ENCODE peak calls at places on chromosomes 5 and 9, in ten cellular contexts. J, L, E, H, T, O, B, P, Z and D are unnamed samples. For H3K9me3, the result is how much of the 10 kb centered on the place peaks cover.

GRCh38 chr9:115234094-115234493 is 116.1 kb upstream of the TNC start:
- DNase-seq in E (no peak), T (no peak), P (no peak), L (no peak), O (no peak), H (peak), J (no peak), Z (no peak), B (peak), D (no peak)

GRCh38 chr5:139861889-139862207 is 66.2 kb downstream of the PSD2 start:
- DNase-seq in L (no peak), O (no peak), T (no peak), H (no peak), B (no peak), Z (no peak), E (no peak), J (no peak), P (no peak), D (no peak)

GRCh38 chr5:133316346-133317343 is 264.8 kb downstream of the HSPA4 start:
- DNase-seq in H (peak), L (no peak), O (peak), Z (no peak), J (no peak), T (no peak), P (peak), E (no peak), B (no peak), D (no peak)

GRCh38 chr5:175347027-175347426 is 97.0 kb downstream of the DRD1 start:
- DNase-seq in T (no peak), P (no peak), E (no peak), L (no peak), Z (no peak), O (no peak), H (peak), B (peak), J (no peak), D (no peak)

GRCh38 chr5:93532370-93532769 is 48.6 kb downstream of the NR2F1-AS1 start:
- DNase-seq in O (no peak), J (peak), E (peak), Z (no peak), P (peak), T (peak), L (no peak), B (peak), H (peak), D (peak)

GRCh38 chr9:125988479-125989050 is 241.4 kb downstream of the PBX3 start:
- DNase-seq in Z (peak), J (peak), L (no peak), T (no peak), O (no peak), E (no peak), B (no peak), P (no peak), H (no peak), D (no peak)

GRCh38 chr9:135950135-135950682 is 11.0 kb downstream of the UBAC1 start:
- DNase-seq in B (no peak), J (no peak), Z (no peak), L (no peak), E (no peak), T (no peak), H (no peak), O (no peak), P (no peak), D (no peak)

GRCh38 chr9:130172161-130172857 is at the start of gene NCS1:
- DNase-seq in P (no peak), T (peak), J (no peak), E (peak), O (no peak), Z (peak), B (peak), L (no peak), H (peak), D (peak)

GRCh38 chr9:109121218-109121796 is 1.6 kb upstream of the TMEM245 start:
- DNase-seq in E (no peak), O (no peak), Z (no peak), L (no peak), T (no peak), P (no peak), B (no peak), H (no peak), J (no peak), D (no peak)

GRCh38 chr9:88075966-88076285 is 62.3 kb downstream of the SPATA31C2 start:
- DNase-seq in P (no peak), J (no peak), B (no peak), E (no peak), L (no peak), H (no peak), O (no peak), T (no peak), Z (no peak), D (no peak)

GRCh38 chr9:120717194-120717593 is 2.9 kb upstream of the MEGF9 start:
- DNase-seq in Z (no peak), O (no peak), L (no peak), T (no peak), J (no peak), P (no peak), B (no peak), E (no peak), H (no peak), D (no peak)

GRCh38 chr5:136081192-136081591 is 51.5 kb upstream of the SMAD5 start:
- DNase-seq in T (no peak), P (no peak), H (no peak), J (no peak), Z (no peak), E (no peak), O (no peak), B (no peak), L (no peak), D (no peak)
- H3K9me3 ChIP-seq in T (under half), P (under half), H (under half), J (under half), Z (under half), E (under half), O (under half), B (under half), L (under half), D (under half)

DNA sequence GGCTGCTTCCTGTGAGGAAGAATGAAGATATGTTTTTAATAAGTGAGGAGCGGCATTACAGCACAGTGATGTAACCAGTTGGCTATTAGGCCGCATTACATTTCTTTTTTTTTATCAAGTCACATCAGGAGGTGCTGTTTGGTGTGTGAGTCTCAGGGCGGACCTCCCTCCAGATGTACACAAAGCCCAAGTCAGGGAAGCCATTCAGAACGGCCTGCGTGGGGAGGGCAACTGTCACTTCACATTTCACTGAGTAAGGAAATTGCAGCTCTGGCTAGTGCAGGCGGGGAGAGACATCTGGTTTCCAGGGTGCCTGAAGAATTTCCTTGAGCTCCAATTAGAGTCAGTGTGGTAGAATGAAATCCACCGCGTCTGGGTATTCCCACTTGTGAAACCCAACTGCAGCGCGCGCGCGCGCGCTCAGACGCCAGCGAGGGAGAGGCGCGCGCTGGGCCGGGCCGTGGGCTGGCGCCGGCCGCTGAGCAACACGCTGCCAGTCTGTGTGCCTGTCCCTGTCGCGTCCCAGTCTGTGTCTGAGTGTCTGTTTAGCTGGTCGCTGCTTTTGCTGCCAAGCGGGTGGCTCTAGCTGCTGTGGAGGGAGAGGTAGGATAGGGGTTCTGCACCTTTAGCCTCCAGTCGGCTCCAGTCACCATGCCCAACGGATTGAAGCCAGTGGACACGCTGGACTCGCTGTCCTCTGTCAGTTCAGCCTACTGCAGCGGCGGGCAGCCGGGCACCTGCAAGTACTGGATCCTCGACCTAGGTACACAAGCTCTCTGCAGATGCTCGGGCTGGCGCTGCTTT is 140.8 kb upstream of the OTULINL start:
- DNase-seq in H (no peak), O (no peak), T (peak), E (no peak), B (peak), L (no peak), P (no peak), J (no peak), Z (no peak), D (peak)
- TF ChIP-seq POLR2A in H (no peak), O (no peak), T (no peak), E (no peak), B (peak), L (no peak), P (no peak), J (peak), Z (no peak), D (no peak)

DNA sequence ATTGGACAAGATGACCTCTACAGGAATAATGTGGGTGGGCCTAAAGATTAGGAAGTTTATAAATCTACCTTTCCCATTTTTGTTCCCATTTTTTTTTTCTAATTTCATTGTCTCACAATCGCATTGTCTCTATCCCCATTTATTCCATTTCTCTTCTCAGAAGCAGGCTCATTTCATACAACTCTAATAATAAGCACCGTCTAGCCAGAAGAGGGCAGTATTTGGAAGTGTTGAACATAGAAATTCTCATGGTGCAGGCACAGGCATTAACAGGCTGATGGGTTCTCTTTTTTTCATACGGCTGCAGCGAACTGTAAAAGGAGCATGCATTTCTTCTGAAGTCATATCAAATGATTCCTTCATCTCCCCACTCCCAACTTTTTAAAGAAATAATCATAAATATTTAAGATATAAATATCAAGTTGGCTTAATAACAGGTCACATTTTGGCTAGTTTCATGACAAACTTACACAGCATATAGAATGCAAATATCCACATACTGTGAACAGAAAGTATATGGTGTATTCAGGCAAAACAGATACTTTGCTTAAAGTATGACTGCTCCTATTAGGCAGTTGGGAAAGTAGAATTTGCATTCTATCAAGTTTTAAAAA is 63.6 kb downstream of the ZNF474 start:
- DNase-seq in H (peak), T (no peak), L (no peak), J (no peak), B (peak), P (peak), E (no peak), O (no peak), Z (no peak), D (no peak)
- TF ChIP-seq CTCF in H (peak), T (peak), L (peak), J (peak), B (peak), P (peak), E (peak), O (no peak), Z (peak), D (peak)

DNA sequence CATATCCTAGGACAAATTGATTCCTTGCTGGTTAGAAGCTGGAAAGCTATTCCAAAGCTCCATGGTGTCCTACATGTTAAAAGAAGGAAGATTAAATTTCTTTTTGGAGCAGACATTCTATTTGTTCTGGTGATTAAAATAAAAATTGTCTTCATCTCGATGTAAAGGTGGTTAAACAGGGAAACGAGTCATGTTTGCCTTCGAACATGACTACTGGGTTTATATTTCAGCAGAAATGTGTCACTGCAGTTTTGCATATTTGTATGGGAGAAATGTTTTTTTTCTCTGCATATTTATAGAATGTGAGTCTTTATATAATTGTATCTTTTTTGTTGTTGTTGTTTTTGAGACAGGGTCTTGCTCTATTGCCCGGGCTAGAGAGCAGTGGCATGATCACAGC is 36.4 kb downstream of the ADAMTS12 start:
- DNase-seq in L (no peak), H (no peak), E (no peak), J (no peak), Z (no peak), O (no peak), B (peak), T (no peak), P (no peak), D (no peak)
- H3K9me3 ChIP-seq in L (under half), H (under half), E (under half), J (under half), Z (under half), O (under half), B (under half), T (under half), P (under half), D (under half)

GRCh38 chr9:110578896-110579752 is at the start of gene SVEP1:
- DNase-seq in J (no peak), E (no peak), P (no peak), T (peak), L (no peak), O (no peak), B (peak), H (peak), Z (no peak), D (peak)
- TF ChIP-seq POLR2A in J (peak), E (no peak), P (no peak), T (no peak), L (no peak), O (no peak), B (peak), H (no peak), Z (no peak), D (peak)

GRCh38 chr5:80124519-80124918 is 89.4 kb downstream of the THBS4 start:
- DNase-seq in O (no peak), Z (no peak), H (no peak), B (no peak), J (no peak), L (no peak), E (no peak), T (no peak), P (no peak), D (no peak)

GRCh38 chr5:80124111-80124510 is 89.0 kb downstream of the THBS4 start:
- DNase-seq in B (no peak), P (no peak), T (no peak), E (no peak), Z (no peak), J (no peak), O (no peak), H (no peak), L (no peak), D (no peak)

GRCh38 chr5:80127037-80127642 is 92.0 kb downstream of the THBS4 start:
- DNase-seq in O (no peak), J (no peak), L (no peak), H (no peak), B (no peak), E (no peak), T (no peak), P (no peak), Z (no peak), D (no peak)

GRCh38 chr5:80125022-80125961 is 90.1 kb downstream of the THBS4 start:
- DNase-seq in B (no peak), P (no peak), J (no peak), T (no peak), O (no peak), E (no peak), H (no peak), L (no peak), Z (no peak), D (no peak)

DNA sequence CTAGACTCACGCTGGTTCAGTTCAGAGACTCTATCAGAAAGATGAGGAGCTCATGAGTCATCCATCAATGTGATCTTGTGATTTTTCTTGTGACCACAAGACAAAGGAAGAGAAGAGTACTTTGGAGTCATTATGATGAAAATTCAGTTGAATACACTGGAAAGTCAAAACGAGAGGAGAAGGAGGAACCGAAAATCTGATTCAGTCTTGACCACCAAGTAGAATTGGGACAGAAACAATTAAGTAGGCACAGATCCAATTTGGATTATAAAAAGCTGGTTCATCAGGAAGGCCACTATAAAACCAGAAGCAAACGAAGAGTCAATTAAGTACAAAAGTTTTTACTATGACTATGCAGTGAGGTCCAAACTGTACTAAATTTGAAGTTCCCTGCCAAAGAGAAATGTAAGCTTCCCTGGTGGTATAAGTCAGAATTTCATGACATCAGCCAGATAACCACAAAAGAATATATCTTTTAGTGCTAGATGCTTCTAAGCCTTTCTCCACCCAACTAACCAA is 90.9 kb downstream of the THBS4 start:
- DNase-seq in T (no peak), B (peak), O (no peak), E (no peak), L (no peak), P (no peak), Z (no peak), J (no peak), H (no peak), D (no peak)
- TF ChIP-seq CTCF in T (no peak), B (no peak), O (no peak), E (no peak), L (no peak), P (no peak), Z (no peak), J (no peak), H (no peak), D (no peak)

GRCh38 chr5:2430606-2431005 is 320.9 kb downstream of the IRX2 start:
- DNase-seq in L (no peak), T (no peak), O (no peak), J (no peak), P (no peak), H (no peak), E (no peak), B (no peak), Z (no peak), D (no peak)
- H3K9me3 ChIP-seq in L (under half), T (under half), O (under half), J (under half), P (under half), H (under half), E (under half), B (under half), Z (under half), D (under half)

GRCh38 chr5:150901446-150901845 is 3.3 kb downstream of the ZNF300 start:
- DNase-seq in O (no peak), J (no peak), E (no peak), L (no peak), P (no peak), T (no peak), Z (no peak), B (no peak), H (no peak), D (no peak)

GRCh38 chr5:150905312-150905683 is 518 bp upstream of the ZNF300 start:
- DNase-seq in P (no peak), L (no peak), J (no peak), B (no peak), H (no peak), E (no peak), O (no peak), T (no peak), Z (no peak), D (no peak)

DNA sequence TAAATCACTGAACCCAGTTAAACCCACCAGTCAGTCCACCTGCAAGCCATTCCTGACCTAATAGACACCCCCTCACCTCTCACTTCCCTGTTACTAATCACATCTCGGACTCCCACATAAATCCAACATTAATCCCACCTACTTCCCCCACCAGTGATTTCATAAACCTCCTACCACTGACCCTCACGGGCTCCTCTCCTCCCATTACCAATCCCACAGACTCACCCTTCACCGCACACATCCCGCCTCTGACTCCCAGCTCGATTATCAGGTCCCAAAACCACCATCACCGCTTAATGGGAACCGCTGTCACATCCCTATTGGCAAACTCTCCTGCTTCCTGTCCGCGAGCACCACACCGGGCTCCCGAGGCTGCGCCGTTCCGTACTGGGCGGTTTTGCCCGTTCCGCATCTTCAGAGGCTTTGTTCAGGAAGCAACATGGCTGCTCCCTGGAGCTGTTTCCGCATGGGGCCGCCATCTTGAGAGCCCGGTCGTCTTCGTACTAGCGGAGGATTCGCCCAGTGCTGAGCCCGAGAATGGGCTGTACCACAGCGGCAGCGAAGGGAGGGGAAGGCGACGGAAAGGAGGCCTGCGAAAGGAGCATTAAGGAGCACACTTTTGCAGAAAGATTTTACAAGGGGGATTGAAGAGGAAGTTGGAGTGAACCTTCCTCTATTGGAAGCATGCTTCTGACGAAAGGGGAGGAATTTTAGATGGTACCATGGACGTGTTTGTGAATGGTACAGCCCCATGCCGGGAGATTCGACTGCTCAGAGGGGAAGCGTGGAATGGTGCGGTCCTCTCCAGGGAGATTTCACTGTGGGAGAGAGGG is at the start of gene ZNF300:
- DNase-seq in T (peak), J (peak), B (peak), Z (peak), L (peak), O (peak), H (peak), E (peak), P (peak), D (peak)
- TF ChIP-seq POLR2A in T (no peak), J (no peak), B (peak), Z (no peak), L (no peak), O (no peak), H (peak), E (no peak), P (peak), D (no peak)

DNA sequence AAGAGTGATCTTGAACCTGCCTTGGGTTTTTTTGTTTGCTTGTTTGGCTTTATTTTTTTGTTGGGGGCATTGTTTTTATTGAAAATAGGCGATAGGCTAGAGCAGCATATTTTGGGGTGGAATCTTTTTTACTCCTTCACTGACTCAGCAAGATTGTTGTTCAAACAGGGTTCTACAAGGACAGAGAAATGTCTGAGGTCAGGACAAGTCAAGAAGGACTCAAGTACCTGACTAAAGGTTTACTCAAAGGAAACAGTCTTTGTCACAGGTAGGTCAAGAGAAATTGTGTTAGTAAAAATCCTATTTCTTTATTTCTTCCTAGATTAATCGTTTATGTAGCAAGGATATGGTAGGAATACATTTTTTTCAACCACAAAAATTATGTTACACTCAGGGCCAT is 1564.0 kb upstream of the CDH9 start:
- DNase-seq in Z (no peak), L (no peak), B (no peak), J (no peak), O (no peak), H (no peak), P (no peak), E (no peak), T (no peak), D (no peak)
- TF ChIP-seq CTCF in Z (no peak), L (no peak), B (no peak), J (no peak), O (no peak), H (no peak), P (no peak), E (no peak), T (no peak), D (no peak)

GRCh38 chr5:178420424-178420823 is 169.8 kb downstream of the COL23A1 start:
- DNase-seq in E (no peak), P (no peak), O (no peak), H (no peak), Z (no peak), T (no peak), J (no peak), B (no peak), L (no peak), D (no peak)
- H3K9me3 ChIP-seq in E (under half), P (under half), O (under half), H (under half), Z (under half), T (under half), J (under half), B (under half), L (under half), D (under half)